ENCODE peak calls at places on chromosomes 4 and X, in four cellular contexts. B, L, O and F are unnamed samples.

GRCh38 chr4:182268966-182269365 is 25.8 kb downstream of the TENM3 start:
- DNase-seq in B (no peak), L (no peak), O (no peak), F (no peak)

GRCh38 chr4:26207631-26208030 is 113.2 kb upstream of the RBPJ start:
- DNase-seq in B (no peak), L (no peak), O (no peak), F (no peak)

GRCh38 chr4:129806986-129807385 is 711.0 kb downstream of the C4orf33 start:
- DNase-seq in B (no peak), L (no peak), O (no peak), F (no peak)

GRCh38 chr4:68490826-68491457 is 43.7 kb downstream of the TMPRSS11E start:
- DNase-seq in B (no peak), L (no peak), O (no peak), F (no peak)

GRCh38 chr4:157687971-157688370 is 467.4 kb downstream of the GRIA2 start:
- DNase-seq in B (no peak), L (no peak), O (no peak), F (no peak)

GRCh38 chr4:98522603-98523395 is 135.6 kb downstream of the TSPAN5 start:
- DNase-seq in B (peak; percentile 91), L (no peak), O (peak; percentile 92), F (no peak)

GRCh38 chr4:3791910-3792542 is 25.8 kb downstream of the ADRA2C start:
- DNase-seq in B (peak; percentile 16), L (no peak), O (peak; percentile 6), F (no peak)

GRCh38 chrX:138777230-138777629 is 65.7 kb upstream of the FGF13 start:
- DNase-seq in B (no peak), L (no peak), O (no peak), F (no peak)

GRCh38 chrX:118231464-118231863 is 114.4 kb upstream of the WDR44 start:
- DNase-seq in B (peak; percentile 7), L (no peak), O (no peak), F (no peak)

GRCh38 chr4:99655315-99656081 is 2.1 kb downstream of the C4orf54 start:
- DNase-seq in B (peak; percentile 3), L (no peak), O (peak; percentile 14), F (no peak)

GRCh38 chr4:65943076-65943475 is 272.8 kb upstream of the EPHA5 start:
- DNase-seq in B (peak; percentile 56), L (no peak), O (peak; percentile 92), F (no peak)

GRCh38 chr4:20520901-20521300 is 179.4 kb upstream of the PACRGL start:
- DNase-seq in B (peak; percentile 41), L (no peak), O (peak; percentile 30), F (no peak)

GRCh38 chr4:61374612-61374920 is 174.4 kb downstream of the ADGRL3 start:
- DNase-seq in B (no peak), L (no peak), O (peak; percentile 8), F (no peak)

GRCh38 chrX:38985375-38985774 is 184.1 kb downstream of the MID1IP1 start:
- DNase-seq in B (peak; percentile 1), L (no peak), O (no peak), F (no peak)

GRCh38 chrX:68832516-68833447 is 4.0 kb downstream of the EFNB1 start:
- DNase-seq in B (no peak), L (no peak), O (no peak), F (peak; percentile 44)

GRCh38 chrX:48617542-48618340 is 20.4 kb downstream of the WDR13 start:
- DNase-seq in B (peak; percentile 16), L (no peak), O (peak; percentile 18), F (no peak)

GRCh38 chr4:189096717-189097116 is 844.0 kb upstream of the FRG1 start:
- DNase-seq in B (no peak), L (no peak), O (no peak), F (no peak)